ENCODE peak calls at places on chromosomes 4 and X, in six cellular contexts. Z is neuronal stem cell, R is IMR-90, N is mesenchymal stem cell, Q is trophoblast cell, G is H1. X is an unnamed sample.

GRCh38 chr4:42371306-42372063 is 25.8 kb upstream of the SHISA3 start:
- DNase-seq in N (peak), Q (peak), Z (no peak), G (no peak), R (peak), X (no peak)

GRCh38 chr4:1081689-1082040 is 31.7 kb downstream of the RNF212 start:
- DNase-seq in Z (no peak), G (no peak), Q (no peak), R (peak), N (peak), X (peak)

GRCh38 chr4:3238721-3239120 is 10.2 kb upstream of the MSANTD1 start:
- DNase-seq in N (no peak), Q (no peak), Z (no peak), G (no peak), R (no peak), X (no peak)

GRCh38 chrX:39874202-39874816 is 223.4 kb downstream of the BCOR start:
- DNase-seq in N (no peak), R (peak), Z (no peak), G (no peak), Q (no peak), X (no peak)

GRCh38 chr4:11805837-11806236 is 377.1 kb upstream of the HS3ST1 start:
- DNase-seq in R (peak), Q (no peak), Z (no peak), G (no peak), N (peak), X (no peak)

GRCh38 chr4:112153222-112153791 is 8.1 kb downstream of the FAM241A start:
- DNase-seq in Q (no peak), Z (no peak), R (no peak), N (no peak), G (no peak), X (no peak)

GRCh38 chr4:100462206-100462605 is 55.6 kb downstream of the EMCN start:
- DNase-seq in G (no peak), Q (no peak), N (peak), Z (no peak), R (peak), X (no peak)

GRCh38 chr4:55613621-55614020 is 21.6 kb upstream of the PDCL2 start:
- DNase-seq in N (no peak), Q (no peak), R (no peak), G (no peak), Z (no peak), X (no peak)

GRCh38 chr4:163554870-163555465 is 60.5 kb downstream of the TMA16 start:
- DNase-seq in N (peak), Q (no peak), R (peak), G (no peak), Z (no peak), X (no peak)

GRCh38 chrX:1391707-1392375 is at the start of gene SLC25A6:
- DNase-seq in R (peak), Z (peak), G (peak), N (peak), Q (peak), X (peak)

GRCh38 chr4:89365375-89366170 is 58.0 kb upstream of the GPRIN3 start:
- DNase-seq in Z (no peak), G (no peak), Q (no peak), R (no peak), N (no peak), X (no peak)

GRCh38 chr4:89363786-89364185 is 56.2 kb upstream of the GPRIN3 start:
- DNase-seq in Q (no peak), G (no peak), R (no peak), Z (no peak), N (no peak), X (peak)

GRCh38 chr4:89364559-89364958 is 57.0 kb upstream of the GPRIN3 start:
- DNase-seq in N (no peak), Q (no peak), Z (no peak), R (no peak), G (no peak), X (no peak)

GRCh38 chr4:89358935-89359364 is 51.4 kb upstream of the GPRIN3 start:
- DNase-seq in N (peak), G (no peak), Z (no peak), Q (no peak), R (no peak), X (no peak)

DNA sequence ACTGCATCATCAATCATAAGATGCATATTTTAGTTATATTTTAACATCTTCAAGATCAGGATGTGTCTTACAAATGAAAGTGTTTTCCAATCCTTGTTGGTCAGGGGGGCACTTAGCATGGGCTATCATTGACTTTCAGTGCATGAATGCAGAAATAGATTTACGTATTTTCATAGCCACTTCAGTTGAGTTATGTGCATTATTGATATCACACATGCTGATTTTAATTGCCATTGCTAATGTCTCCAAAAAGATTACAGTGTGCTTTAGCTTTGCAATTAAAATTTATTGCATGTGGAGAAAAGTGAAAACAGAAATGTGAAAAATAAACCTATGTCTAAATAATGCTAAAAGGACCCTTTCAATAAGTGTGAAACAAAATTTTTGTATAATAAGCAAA is 55.6 kb upstream of the GPRIN3 start:
- DNase-seq in R (no peak), N (no peak), Q (no peak), G (no peak), Z (no peak), X (no peak)
- H2BK120ac ChIP-seq in R (no peak), N (no peak), Q (no peak), G (no peak), Z (no peak), X (no peak)

DNA sequence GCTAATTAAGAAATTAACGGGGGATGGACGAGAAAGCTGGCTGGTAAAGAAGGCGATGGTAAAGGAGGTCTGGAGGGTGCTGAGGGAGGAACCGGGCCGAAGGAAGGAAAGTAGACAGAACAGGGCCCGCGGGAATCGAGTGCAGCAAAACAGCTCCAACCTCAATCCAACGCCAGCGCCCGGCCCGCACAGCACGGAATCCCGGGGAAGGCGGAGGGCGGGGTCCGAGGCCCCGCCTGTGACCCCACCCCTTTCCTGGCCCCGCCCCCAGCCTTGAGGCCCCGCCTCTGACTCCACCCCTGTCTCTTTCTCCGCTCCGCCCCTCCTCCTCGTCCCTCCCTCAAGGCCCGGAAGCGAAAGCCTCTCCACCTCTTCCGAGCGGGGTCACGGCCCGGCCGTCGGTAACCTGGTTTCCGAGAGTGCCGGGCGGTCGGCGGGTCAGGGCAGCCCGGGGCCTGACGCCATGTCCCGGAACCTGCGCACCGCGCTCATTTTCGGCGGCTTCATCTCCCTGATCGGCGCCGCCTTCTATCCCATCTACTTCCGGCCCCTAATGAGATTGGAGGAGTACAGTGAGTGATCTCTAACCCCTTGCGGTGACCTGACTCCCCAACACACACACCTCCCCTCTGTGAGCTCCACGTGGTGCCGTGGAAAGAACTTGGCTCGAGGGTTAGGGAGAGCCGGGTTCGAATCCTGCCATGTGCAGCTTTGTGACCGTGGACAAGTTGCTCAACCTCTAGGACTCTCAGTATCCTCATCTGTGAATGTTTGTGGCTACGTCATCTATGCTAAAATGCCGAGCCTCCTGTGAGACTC is at the start of gene SMIM20:
- DNase-seq in Z (peak), Q (peak), N (peak), R (peak), G (peak), X (peak)
- H3K23ac ChIP-seq in Z (no peak), Q (no peak), N (peak), R (peak), G (no peak), X (no peak)

GRCh38 chrX:126929071-126929470 is 109.5 kb downstream of the PRR32 start:
- DNase-seq in R (no peak), Q (no peak), N (no peak), G (no peak), Z (no peak), X (no peak)
- H4K91ac ChIP-seq in R (no peak), Q (no peak), N (no peak), G (no peak), Z (no peak), X (no peak)

GRCh38 chr4:185838514-185839203 is 26.7 kb upstream of the SORBS2 start:
- DNase-seq in Z (no peak), G (no peak), R (peak), Q (peak), N (no peak), X (no peak)
- H2BK120ac ChIP-seq in Z (peak), G (peak), R (peak), Q (peak), N (peak), X (no peak)

GRCh38 chrX:132776486-132777210 is 181.8 kb downstream of the HS6ST2 start:
- DNase-seq in Z (no peak), R (no peak), G (no peak), Q (no peak), N (no peak), X (no peak)
- H3K23ac ChIP-seq in Z (no peak), R (no peak), G (no peak), Q (no peak), N (no peak), X (no peak)

GRCh38 chr4:5224340-5224739 is 173.1 kb downstream of the STK32B start:
- DNase-seq in N (peak), G (no peak), Q (no peak), Z (no peak), R (peak), X (no peak)
- H4K91ac ChIP-seq in N (no peak), G (no peak), Q (no peak), Z (no peak), R (no peak), X (no peak)

GRCh38 chrX:15911729-15912550 is 57.3 kb upstream of the AP1S2 start:
- DNase-seq in Q (peak), R (no peak), G (no peak), N (no peak), Z (no peak), X (no peak)
- H2BK120ac ChIP-seq in Q (no peak), R (no peak), G (peak), N (no peak), Z (no peak), X (no peak)

GRCh38 chr4:143184503-143185252 is at the start of gene USP38:
- DNase-seq in G (peak), R (peak), Z (peak), N (peak), Q (peak), X (peak)
- H3K23ac ChIP-seq in G (no peak), R (peak), Z (peak), N (peak), Q (no peak), X (peak)

GRCh38 chr4:128848461-128848860 is 39.0 kb downstream of the JADE1 start:
- DNase-seq in N (no peak), Z (no peak), Q (no peak), G (no peak), R (no peak), X (no peak)
- H4K91ac ChIP-seq in N (no peak), Z (no peak), Q (no peak), G (no peak), R (no peak), X (no peak)

DNA sequence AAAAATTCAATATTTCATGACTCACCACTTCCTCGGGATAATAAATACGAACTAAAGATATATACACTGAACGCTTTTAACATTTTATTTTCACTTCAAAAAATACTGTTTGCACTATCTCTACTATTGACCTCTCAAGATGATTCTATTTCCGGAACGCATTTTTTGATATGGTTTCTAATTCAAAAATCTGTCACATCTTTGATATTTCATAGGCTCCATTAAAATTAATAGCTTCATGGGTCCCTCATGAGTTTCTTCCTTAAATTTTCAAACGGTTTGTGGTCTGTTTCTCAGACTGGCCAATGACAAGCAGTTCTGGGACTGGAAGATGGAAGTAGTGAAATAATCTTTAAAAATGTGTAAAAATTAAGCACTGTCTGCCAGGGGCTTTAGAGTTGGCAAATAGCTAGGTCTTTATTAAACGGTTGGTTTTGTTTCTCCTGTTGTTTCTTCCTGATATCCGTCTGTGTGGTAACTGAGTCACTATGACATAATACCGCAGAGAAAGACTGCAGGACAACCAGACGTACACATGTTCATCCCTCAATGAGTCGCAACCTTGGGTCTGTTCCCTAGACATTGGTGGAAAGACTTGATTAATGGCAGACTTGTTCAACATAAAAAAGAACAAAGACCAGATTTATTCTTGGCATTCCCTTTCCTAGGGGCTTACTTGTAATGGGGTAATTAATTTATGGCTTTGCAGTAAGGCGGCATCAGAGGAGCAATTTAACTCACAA is 133.8 kb downstream of the PALLD start:
- DNase-seq in Q (no peak), Z (no peak), R (peak), G (no peak), N (peak), X (no peak)
- H2BK120ac ChIP-seq in Q (peak), Z (no peak), R (peak), G (no peak), N (no peak), X (no peak)